ENCODE peak calls at places on chromosomes 11 and 22, in nine cellular contexts. U is neural progenitor cell, N is RWPE1, J is stomach, K is neural crest cell, S is right lobe of liver, M is left ventricle myocardium inferior, C is HFF-Myc, O is NB4. G is an unnamed sample.

GRCh38 chr11:116073854-116074837 is 569.9 kb upstream of the CADM1 start:
- DNase-seq in U (peak), N (no peak), J (no peak), K (peak), S (peak), M (peak), C (no peak), O (peak), G (no peak)

GRCh38 chr11:18752502-18752901 is 26.5 kb upstream of the IGSF22 start:
- DNase-seq in U (peak), N (no peak), J (no peak), K (no peak), S (no peak), M (no peak), C (no peak), O (no peak), G (no peak)

GRCh38 chr11:30889116-30889765 is 303.1 kb upstream of the MPPED2 start:
- DNase-seq in U (no peak), N (peak), J (no peak), K (no peak), S (no peak), M (no peak), C (no peak), O (no peak), G (no peak)

GRCh38 chr22:33823552-33823951 is 96.7 kb downstream of the LARGE1 start:
- DNase-seq in U (no peak), N (no peak), J (no peak), K (no peak), S (no peak), M (no peak), C (no peak), O (no peak), G (no peak)

GRCh38 chr11:93166867-93167266 is 30.9 kb downstream of the SLC36A4 start:
- DNase-seq in U (no peak), N (no peak), J (no peak), K (no peak), S (no peak), M (no peak), C (no peak), O (peak), G (no peak)

GRCh38 chr11:77136074-77136473 is 8.0 kb downstream of the MYO7A start:
- DNase-seq in U (no peak), N (peak), J (no peak), K (no peak), S (no peak), M (no peak), C (no peak), O (peak), G (peak)

GRCh38 chr11:124861670-124862069 is 3.6 kb upstream of the ROBO3 start:
- DNase-seq in U (no peak), N (no peak), J (no peak), K (no peak), S (no peak), M (no peak), C (no peak), O (no peak), G (no peak)

GRCh38 chr22:20107951-20108756 is 7.8 kb upstream of the RANBP1 start:
- DNase-seq in U (no peak), N (no peak), J (no peak), K (no peak), S (peak), M (peak), C (no peak), O (no peak), G (no peak)

GRCh38 chr11:73989156-73989555 is 6.5 kb upstream of the UCP2 start:
- DNase-seq in U (no peak), N (no peak), J (no peak), K (no peak), S (no peak), M (no peak), C (no peak), O (no peak), G (peak)

GRCh38 chr11:23021287-23021863 is 161.1 kb upstream of the CCDC179 start:
- DNase-seq in U (peak), N (peak), J (peak), K (peak), S (no peak), M (no peak), C (no peak), O (peak), G (peak)

GRCh38 chr11:130738618-130739017 is 177.7 kb downstream of the SNX19 start:
- DNase-seq in U (no peak), N (no peak), J (no peak), K (no peak), S (no peak), M (no peak), C (no peak), O (no peak), G (no peak)

GRCh38 chr11:83019888-83020579 is 51.7 kb downstream of the RAB30 start:
- DNase-seq in U (no peak), N (no peak), J (peak), K (no peak), S (no peak), M (peak), C (no peak), O (no peak), G (peak)

GRCh38 chr11:111456086-111456858 is 55.9 kb downstream of the BTG4 start:
- DNase-seq in U (no peak), N (no peak), J (no peak), K (no peak), S (no peak), M (no peak), C (no peak), O (no peak), G (no peak)

GRCh38 chr11:17439316-17439782 is 37.3 kb downstream of the ABCC8 start:
- DNase-seq in U (no peak), N (no peak), J (peak), K (no peak), S (no peak), M (no peak), C (no peak), O (no peak), G (no peak)

GRCh38 chr11:123195182-123196059 is at the start of gene CLMP:
- DNase-seq in U (peak), N (peak), J (no peak), K (no peak), S (no peak), M (peak), C (no peak), O (peak), G (peak)

GRCh38 chr11:118212781-118213565 is 11.8 kb downstream of the JAML start:
- DNase-seq in U (peak), N (no peak), J (no peak), K (no peak), S (no peak), M (no peak), C (no peak), O (peak), G (no peak)

GRCh38 chr11:76153609-76153949 is 52.7 kb downstream of the WNT11 start:
- DNase-seq in U (no peak), N (no peak), J (no peak), K (peak), S (no peak), M (no peak), C (no peak), O (no peak), G (peak)

GRCh38 chr11:94134651-94135512 is 6.2 kb downstream of the PANX1 start:
- DNase-seq in U (no peak), N (peak), J (peak), K (no peak), S (peak), M (peak), C (peak), O (peak), G (peak)

GRCh38 chr11:19978668-19979518 is 181.4 kb downstream of the DBX1 start:
- DNase-seq in U (no peak), N (peak), J (no peak), K (no peak), S (peak), M (no peak), C (no peak), O (peak), G (peak)

GRCh38 chr11:67248653-67249052 is 17.6 kb upstream of the GRK2 start:
- DNase-seq in U (no peak), N (peak), J (no peak), K (no peak), S (peak), M (no peak), C (no peak), O (no peak), G (peak)

GRCh38 chr11:122706261-122706660 is 50.7 kb downstream of the UBASH3B start:
- DNase-seq in U (no peak), N (no peak), J (no peak), K (no peak), S (no peak), M (no peak), C (no peak), O (no peak), G (no peak)

GRCh38 chr22:50347157-50347556 is 4.0 kb downstream of the PPP6R2 start:
- DNase-seq in U (no peak), N (no peak), J (no peak), K (no peak), S (no peak), M (no peak), C (no peak), O (no peak), G (no peak)

GRCh38 chr22:48713266-48714205 is 1114.1 kb downstream of the BRD1 start:
- DNase-seq in U (no peak), N (no peak), J (no peak), K (no peak), S (no peak), M (peak), C (no peak), O (peak), G (no peak)

GRCh38 chr11:128988224-128988970 is 45.7 kb upstream of the TP53AIP1 start:
- DNase-seq in U (no peak), N (no peak), J (no peak), K (no peak), S (no peak), M (no peak), C (no peak), O (no peak), G (no peak)

GRCh38 chr11:109552376-109552775 is 130.4 kb downstream of the C11orf87 start:
- DNase-seq in U (no peak), N (peak), J (no peak), K (no peak), S (no peak), M (no peak), C (no peak), O (no peak), G (peak)

GRCh38 chr11:47590026-47590861 is 3.8 kb downstream of the FAM180B start:
- DNase-seq in U (peak), N (no peak), J (no peak), K (no peak), S (no peak), M (no peak), C (no peak), O (no peak), G (no peak)

GRCh38 chr11:110430267-110431211 is 791 bp downstream of the FDX1 start:
- DNase-seq in U (peak), N (no peak), J (peak), K (peak), S (peak), M (no peak), C (no peak), O (peak), G (peak)

GRCh38 chr22:25404923-25405853 is 159.3 kb upstream of the GRK3 start:
- DNase-seq in U (peak), N (peak), J (peak), K (no peak), S (peak), M (peak), C (no peak), O (peak), G (peak)

GRCh38 chr11:64233913-64234839 is at the start of gene VEGFB:
- DNase-seq in U (peak), N (no peak), J (peak), K (no peak), S (peak), M (peak), C (no peak), O (peak), G (peak)

GRCh38 chr11:14270690-14271542 is 88.1 kb downstream of the RRAS2 start:
- DNase-seq in U (no peak), N (no peak), J (no peak), K (no peak), S (no peak), M (no peak), C (no peak), O (peak), G (no peak)

GRCh38 chr11:93510196-93510898 is 32.8 kb downstream of the SMCO4 start:
- DNase-seq in U (no peak), N (no peak), J (no peak), K (no peak), S (no peak), M (no peak), C (no peak), O (no peak), G (no peak)

GRCh38 chr11:132187814-132188213 is 817.4 kb downstream of the NTM start:
- DNase-seq in U (no peak), N (no peak), J (no peak), K (no peak), S (no peak), M (no peak), C (no peak), O (no peak), G (no peak)

GRCh38 chr11:112797653-112798293 is 163.4 kb upstream of the NCAM1 start:
- DNase-seq in U (peak), N (no peak), J (peak), K (peak), S (peak), M (no peak), C (no peak), O (peak), G (peak)

GRCh38 chr22:43152001-43152354 is 619 bp downstream of the TSPO start:
- DNase-seq in U (no peak), N (no peak), J (no peak), K (no peak), S (no peak), M (no peak), C (no peak), O (no peak), G (no peak)

GRCh38 chr11:79377399-79377798 is 63.4 kb downstream of the TENM4 start:
- DNase-seq in U (peak), N (no peak), J (no peak), K (no peak), S (no peak), M (no peak), C (no peak), O (no peak), G (no peak)

DNA sequence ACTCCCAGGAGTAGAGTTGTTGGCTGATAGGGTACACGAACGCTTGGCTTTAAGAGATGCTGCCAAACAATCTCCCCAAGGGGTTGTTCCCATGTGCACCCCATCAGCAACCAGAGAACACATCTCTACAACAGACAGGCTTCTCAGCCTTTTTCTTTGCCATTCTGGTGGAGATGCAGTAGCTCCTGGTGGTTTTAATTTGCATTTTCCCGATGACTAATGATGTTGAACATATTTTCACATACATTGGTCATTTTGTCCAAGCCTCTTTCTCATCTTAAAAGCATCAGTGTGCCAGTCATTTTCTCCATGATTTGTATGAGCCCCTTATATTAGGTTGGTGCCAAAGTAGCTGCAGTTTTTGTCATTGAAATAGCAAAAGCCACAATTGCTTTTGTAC is 21.8 kb downstream of the DHCR7 start:
- DNase-seq in U (no peak), N (no peak), J (no peak), K (no peak), S (no peak), M (no peak), C (no peak), O (no peak), G (no peak)
- TF ChIP-seq CTCF in U (no peak), N (no peak), J (no peak), K (no peak), S (no peak), M (no peak), C (no peak), O (no peak), G (peak)

GRCh38 chr22:40329021-40329456 is 17.3 kb upstream of the ADSL start:
- DNase-seq in U (no peak), N (no peak), J (no peak), K (no peak), S (no peak), M (no peak), C (no peak), O (no peak), G (no peak)
- TF ChIP-seq CTCF in U (no peak), N (no peak), J (no peak), K (no peak), S (no peak), M (no peak), C (no peak), O (no peak), G (no peak)

DNA sequence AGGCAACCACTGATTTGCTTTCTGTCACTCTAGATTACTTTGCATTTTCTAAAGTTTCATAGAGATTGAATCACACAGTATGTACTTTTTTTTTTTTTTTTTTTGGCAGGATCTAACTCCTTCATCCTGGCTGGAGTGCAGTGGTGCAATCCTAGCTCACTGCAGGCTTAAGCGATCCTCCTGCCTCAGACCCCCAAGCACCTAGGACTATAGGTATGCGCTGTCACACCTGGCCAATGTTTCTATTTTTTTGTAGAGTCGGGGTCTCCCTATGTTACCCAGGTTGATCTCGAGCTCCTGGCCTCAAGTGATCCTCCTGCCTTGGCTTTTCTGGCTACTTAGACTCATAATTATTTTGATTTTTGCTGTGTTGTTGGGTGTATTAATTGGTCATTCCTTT is 294.6 kb upstream of the CTSC start:
- DNase-seq in U (no peak), N (no peak), J (no peak), K (no peak), S (no peak), M (no peak), C (no peak), O (no peak), G (no peak)
- TF ChIP-seq CTCF in U (no peak), N (no peak), J (no peak), K (no peak), S (no peak), M (no peak), C (no peak), O (no peak), G (no peak)

GRCh38 chr11:35553021-35553420 is 27.6 kb upstream of the PAMR1 start:
- DNase-seq in U (no peak), N (no peak), J (no peak), K (no peak), S (no peak), M (no peak), C (no peak), O (no peak), G (no peak)

GRCh38 chr11:35553831-35554230 is 28.4 kb upstream of the PAMR1 start:
- DNase-seq in U (no peak), N (no peak), J (no peak), K (no peak), S (no peak), M (no peak), C (peak), O (no peak), G (no peak)

GRCh38 chr11:35555238-35555887 is 29.9 kb upstream of the PAMR1 start:
- DNase-seq in U (no peak), N (no peak), J (no peak), K (no peak), S (no peak), M (no peak), C (no peak), O (no peak), G (no peak)

GRCh38 chr11:35558468-35558867 is 33.1 kb upstream of the PAMR1 start:
- DNase-seq in U (no peak), N (no peak), J (no peak), K (no peak), S (no peak), M (no peak), C (no peak), O (no peak), G (no peak)

GRCh38 chr11:35554491-35555237 is 29.2 kb upstream of the PAMR1 start:
- DNase-seq in U (no peak), N (no peak), J (no peak), K (no peak), S (no peak), M (no peak), C (no peak), O (no peak), G (no peak)
- TF ChIP-seq CTCF in U (peak), N (no peak), J (no peak), K (peak), S (no peak), M (peak), C (peak), O (no peak), G (no peak)

DNA sequence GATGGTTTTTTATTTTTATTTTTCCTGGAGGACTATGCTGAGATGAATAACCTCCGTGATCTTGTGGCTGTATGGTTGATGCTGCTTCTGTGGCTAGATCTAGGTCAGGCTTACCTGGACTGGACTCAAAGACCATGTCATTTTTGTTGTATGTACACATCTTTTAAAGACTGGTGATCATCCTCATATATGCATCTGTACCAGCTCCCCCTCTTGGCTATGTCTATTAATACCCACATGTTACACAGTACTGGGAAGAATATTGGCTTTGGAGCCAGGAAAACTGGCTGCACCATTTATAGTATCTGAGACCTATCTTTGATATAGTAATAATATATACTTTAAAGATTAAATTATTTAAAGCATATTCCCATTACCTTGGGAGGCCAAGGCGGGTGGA is 18.4 kb upstream of the PITPNB start:
- DNase-seq in U (no peak), N (no peak), J (no peak), K (no peak), S (no peak), M (no peak), C (no peak), O (no peak), G (no peak)
- TF ChIP-seq CTCF in U (no peak), N (no peak), J (no peak), K (no peak), S (no peak), M (no peak), C (no peak), O (no peak), G (no peak)

DNA sequence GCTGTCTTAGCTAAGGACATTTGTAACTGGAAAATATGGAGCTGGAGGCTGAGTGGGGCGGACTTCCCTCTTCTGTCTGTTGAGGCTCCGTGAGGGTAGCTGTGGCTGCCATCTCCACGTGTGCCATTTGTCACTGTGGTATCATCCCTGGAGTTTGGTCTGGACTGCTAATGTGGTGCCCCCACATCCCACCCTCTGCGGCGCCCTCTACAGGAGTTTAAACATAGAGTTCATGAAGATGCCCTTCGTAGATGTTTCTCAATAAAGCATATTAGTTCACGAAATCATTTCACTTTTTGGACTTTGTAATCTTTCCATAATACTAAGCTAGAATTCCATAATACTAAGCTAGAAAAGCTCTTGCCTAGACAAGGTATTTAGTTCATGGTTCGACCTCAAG is 52.4 kb downstream of the TECTA start:
- DNase-seq in U (peak), N (no peak), J (no peak), K (no peak), S (no peak), M (no peak), C (no peak), O (no peak), G (no peak)
- TF ChIP-seq CTCF in U (peak), N (no peak), J (no peak), K (no peak), S (no peak), M (no peak), C (no peak), O (no peak), G (peak)

GRCh38 chr11:406796-407650 is 7.8 kb downstream of the SIGIRR start:
- DNase-seq in U (peak), N (peak), J (peak), K (peak), S (peak), M (peak), C (peak), O (peak), G (peak)
- TF ChIP-seq CTCF in U (no peak), N (no peak), J (no peak), K (no peak), S (peak), M (peak), C (no peak), O (no peak), G (no peak)

GRCh38 chr22:36333632-36334031 is 54.1 kb downstream of the MYH9 start:
- DNase-seq in U (no peak), N (no peak), J (peak), K (no peak), S (no peak), M (no peak), C (no peak), O (no peak), G (no peak)

GRCh38 chr22:36334838-36335603 is 52.7 kb downstream of the MYH9 start:
- DNase-seq in U (peak), N (no peak), J (no peak), K (peak), S (no peak), M (no peak), C (no peak), O (peak), G (no peak)

GRCh38 chr22:36335621-36336020 is 52.1 kb downstream of the MYH9 start:
- DNase-seq in U (no peak), N (no peak), J (no peak), K (no peak), S (no peak), M (no peak), C (no peak), O (no peak), G (no peak)

GRCh38 chr22:36332623-36333331 is 55.0 kb downstream of the MYH9 start:
- DNase-seq in U (no peak), N (peak), J (peak), K (no peak), S (no peak), M (no peak), C (peak), O (peak), G (peak)

GRCh38 chr22:36334081-36334831 is 53.5 kb downstream of the MYH9 start:
- DNase-seq in U (peak), N (no peak), J (no peak), K (no peak), S (no peak), M (peak), C (no peak), O (peak), G (no peak)
- TF ChIP-seq CTCF in U (peak), N (no peak), J (no peak), K (no peak), S (no peak), M (peak), C (peak), O (peak), G (no peak)